ENCODE peak calls at places on chromosome 13, in eight cellular contexts. One of them, this sample, is unnamed.
A peak's percentile ranks its signal among the peaks of the same experiment; 100 is the strongest.

GRCh38 chr13:32017449-32017848 is 14.1 kb upstream of the FRY start:
- DNase-seq in T-cell: no peak
- DNase-seq in anterior cingulate cortex: no peak
- DNase-seq in AML-193: peak; percentile 40
- DNase-seq in NCI-H446: no peak
- DNase-seq in HFFc6: no peak
- DNase-seq in GM23338: no peak
- DNase-seq in CD4-positive, CD25-positive, alpha-beta regulatory T cell: no peak
- DNase-seq in this sample: no peak

GRCh38 chr13:98484289-98485219 is 92.4 kb downstream of the STK24 start:
- DNase-seq in T-cell: peak; percentile 27
- DNase-seq in anterior cingulate cortex: no peak
- DNase-seq in AML-193: peak; percentile 67
- DNase-seq in NCI-H446: no peak
- DNase-seq in HFFc6: peak; percentile 93
- DNase-seq in GM23338: peak; percentile 91
- DNase-seq in CD4-positive, CD25-positive, alpha-beta regulatory T cell: peak; percentile 42
- DNase-seq in this sample: peak; percentile 91

GRCh38 chr13:48976677-48977625 is 1.2 kb downstream of the FNDC3A start:
- DNase-seq in T-cell: no peak
- DNase-seq in anterior cingulate cortex: no peak
- DNase-seq in AML-193: no peak
- DNase-seq in NCI-H446: peak; percentile 9
- DNase-seq in HFFc6: peak; percentile 15
- DNase-seq in GM23338: no peak
- DNase-seq in CD4-positive, CD25-positive, alpha-beta regulatory T cell: no peak
- DNase-seq in this sample: peak; percentile 90

GRCh38 chr13:101155920-101156319 is 260.4 kb downstream of the NALCN start:
- DNase-seq in T-cell: no peak
- DNase-seq in anterior cingulate cortex: no peak
- DNase-seq in AML-193: peak; percentile 6
- DNase-seq in NCI-H446: no peak
- DNase-seq in HFFc6: no peak
- DNase-seq in GM23338: peak; percentile 53
- DNase-seq in CD4-positive, CD25-positive, alpha-beta regulatory T cell: no peak
- DNase-seq in this sample: no peak

GRCh38 chr13:110914293-110915056 is 394 bp downstream of the ANKRD10 start:
- DNase-seq in T-cell: peak; percentile 61
- DNase-seq in anterior cingulate cortex: peak; percentile 67
- DNase-seq in AML-193: peak; percentile 55
- DNase-seq in NCI-H446: peak; percentile 43
- DNase-seq in HFFc6: peak; percentile 35
- DNase-seq in GM23338: peak; percentile 73
- DNase-seq in CD4-positive, CD25-positive, alpha-beta regulatory T cell: peak; percentile 65
- DNase-seq in this sample: peak; percentile 88

GRCh38 chr13:52428295-52428694 is 22.1 kb downstream of the VPS36 start:
- DNase-seq in T-cell: no peak
- DNase-seq in anterior cingulate cortex: no peak
- DNase-seq in AML-193: no peak
- DNase-seq in NCI-H446: no peak
- DNase-seq in HFFc6: peak; percentile 20
- DNase-seq in GM23338: no peak
- DNase-seq in CD4-positive, CD25-positive, alpha-beta regulatory T cell: no peak
- DNase-seq in this sample: peak; percentile 35

GRCh38 chr13:57877596-57877995 is 246.1 kb downstream of the PCDH17 start:
- DNase-seq in T-cell: no peak
- DNase-seq in anterior cingulate cortex: no peak
- DNase-seq in AML-193: no peak
- DNase-seq in NCI-H446: no peak
- DNase-seq in HFFc6: no peak
- DNase-seq in GM23338: no peak
- DNase-seq in CD4-positive, CD25-positive, alpha-beta regulatory T cell: no peak
- DNase-seq in this sample: no peak

GRCh38 chr13:31605076-31605858 is 134.1 kb upstream of the RXFP2 start:
- DNase-seq in T-cell: no peak
- DNase-seq in anterior cingulate cortex: no peak
- DNase-seq in AML-193: no peak
- DNase-seq in NCI-H446: no peak
- DNase-seq in HFFc6: no peak
- DNase-seq in GM23338: no peak
- DNase-seq in CD4-positive, CD25-positive, alpha-beta regulatory T cell: no peak
- DNase-seq in this sample: peak; percentile 66

GRCh38 chr13:113014752-113015745 is 46.0 kb downstream of the MCF2L start:
- DNase-seq in T-cell: no peak
- DNase-seq in anterior cingulate cortex: no peak
- DNase-seq in AML-193: no peak
- DNase-seq in NCI-H446: no peak
- DNase-seq in HFFc6: no peak
- DNase-seq in GM23338: no peak
- DNase-seq in CD4-positive, CD25-positive, alpha-beta regulatory T cell: no peak
- DNase-seq in this sample: no peak

GRCh38 chr13:103815619-103816018 is 749.4 kb upstream of the SLC10A2 start:
- DNase-seq in T-cell: no peak
- DNase-seq in anterior cingulate cortex: no peak
- DNase-seq in AML-193: no peak
- DNase-seq in NCI-H446: no peak
- DNase-seq in HFFc6: no peak
- DNase-seq in GM23338: no peak
- DNase-seq in CD4-positive, CD25-positive, alpha-beta regulatory T cell: no peak
- DNase-seq in this sample: no peak

GRCh38 chr13:33349996-33350826 is 64.7 kb upstream of the STARD13 start:
- DNase-seq in T-cell: no peak
- DNase-seq in anterior cingulate cortex: peak; percentile 36
- DNase-seq in AML-193: no peak
- DNase-seq in NCI-H446: no peak
- DNase-seq in HFFc6: no peak
- DNase-seq in GM23338: peak; percentile 51
- DNase-seq in CD4-positive, CD25-positive, alpha-beta regulatory T cell: no peak
- DNase-seq in this sample: peak; percentile 44

GRCh38 chr13:78161266-78161665 is 242.6 kb upstream of the EDNRB start:
- DNase-seq in T-cell: no peak
- DNase-seq in anterior cingulate cortex: no peak
- DNase-seq in AML-193: no peak
- DNase-seq in NCI-H446: no peak
- DNase-seq in HFFc6: no peak
- DNase-seq in GM23338: no peak
- DNase-seq in CD4-positive, CD25-positive, alpha-beta regulatory T cell: no peak
- DNase-seq in this sample: no peak

GRCh38 chr13:30446122-30446500 is 19.6 kb downstream of the HMGB1 start:
- DNase-seq in T-cell: no peak
- DNase-seq in anterior cingulate cortex: no peak
- DNase-seq in AML-193: no peak
- DNase-seq in NCI-H446: no peak
- DNase-seq in HFFc6: no peak
- DNase-seq in GM23338: peak; percentile 55
- DNase-seq in CD4-positive, CD25-positive, alpha-beta regulatory T cell: no peak
- DNase-seq in this sample: no peak

GRCh38 chr13:76667551-76667950 is 218.7 kb downstream of the KCTD12 start:
- DNase-seq in T-cell: no peak
- DNase-seq in anterior cingulate cortex: no peak
- DNase-seq in AML-193: peak; percentile 94
- DNase-seq in NCI-H446: no peak
- DNase-seq in HFFc6: peak; percentile 48
- DNase-seq in GM23338: no peak
- DNase-seq in CD4-positive, CD25-positive, alpha-beta regulatory T cell: no peak
- DNase-seq in this sample: peak; percentile 27

GRCh38 chr13:46617885-46618284 is 64.9 kb downstream of the LRCH1 start:
- DNase-seq in T-cell: no peak
- DNase-seq in anterior cingulate cortex: no peak
- DNase-seq in AML-193: no peak
- DNase-seq in NCI-H446: no peak
- DNase-seq in HFFc6: no peak
- DNase-seq in GM23338: no peak
- DNase-seq in CD4-positive, CD25-positive, alpha-beta regulatory T cell: no peak
- DNase-seq in this sample: no peak

GRCh38 chr13:112119192-112120030 is 52.5 kb downstream of the SOX1 start:
- DNase-seq in T-cell: no peak
- DNase-seq in anterior cingulate cortex: no peak
- DNase-seq in AML-193: no peak
- DNase-seq in NCI-H446: no peak
- DNase-seq in HFFc6: no peak
- DNase-seq in GM23338: no peak
- DNase-seq in CD4-positive, CD25-positive, alpha-beta regulatory T cell: no peak
- DNase-seq in this sample: no peak